ENCODE peak calls at places on chromosomes 11 and 22, in seven cellular contexts. L, F, T, S, V, M and K are unnamed samples.

GRCh38 chr22:22111267-22111751 is 128.7 kb upstream of the TOP3B start:
- DNase-seq in L (peak), F (peak), T (no peak), S (no peak), V (peak), M (no peak), K (no peak)

GRCh38 chr22:44698531-44699421 is 3.2 kb upstream of the PRR5 start:
- DNase-seq in L (peak), F (no peak), T (no peak), S (no peak), V (no peak), M (no peak), K (no peak)

GRCh38 chr22:41288245-41288946 is 2.4 kb upstream of the RANGAP1 start:
- DNase-seq in L (peak), F (peak), T (peak), S (peak), V (peak), M (no peak), K (no peak)

GRCh38 chr11:131682373-131683015 is 312.1 kb downstream of the NTM start:
- DNase-seq in L (no peak), F (no peak), T (no peak), S (no peak), V (no peak), M (no peak), K (no peak)

GRCh38 chr11:86869966-86870570 is 69.7 kb downstream of the PRSS23 start:
- DNase-seq in L (peak), F (peak), T (peak), S (peak), V (peak), M (peak), K (peak)

GRCh38 chr11:71339178-71339881 is 87.0 kb upstream of the SHANK2 start:
- DNase-seq in L (peak), F (no peak), T (peak), S (no peak), V (peak), M (no peak), K (no peak)

GRCh38 chr22:19605508-19606331 is 81.5 kb upstream of the CLDN5 start:
- DNase-seq in L (no peak), F (no peak), T (no peak), S (no peak), V (no peak), M (no peak), K (no peak)

GRCh38 chr11:6438979-6439571 is 1.7 kb downstream of the HPX start:
- DNase-seq in L (peak), F (peak), T (peak), S (peak), V (peak), M (peak), K (no peak)

GRCh38 chr22:22371031-22371541 is 126.5 kb downstream of the VPREB1 start:
- DNase-seq in L (peak), F (no peak), T (no peak), S (no peak), V (no peak), M (no peak), K (no peak)

GRCh38 chr11:110897035-110897434 is 184.8 kb upstream of the ARHGAP20 start:
- DNase-seq in L (peak), F (no peak), T (no peak), S (no peak), V (no peak), M (no peak), K (no peak)

GRCh38 chr11:92376146-92376599 is 151.6 kb downstream of the FAT3 start:
- DNase-seq in L (no peak), F (peak), T (no peak), S (no peak), V (peak), M (no peak), K (no peak)

GRCh38 chr11:117557321-117557720 is 229.7 kb downstream of the CEP164 start:
- DNase-seq in L (no peak), F (no peak), T (no peak), S (no peak), V (no peak), M (no peak), K (no peak)

GRCh38 chr11:61820174-61820573 is 3.4 kb upstream of the FADS1 start:
- DNase-seq in L (no peak), F (peak), T (no peak), S (no peak), V (peak), M (no peak), K (no peak)

GRCh38 chr22:39240841-39241631 is 3.7 kb downstream of the PDGFB start:
- DNase-seq in L (no peak), F (peak), T (peak), S (peak), V (peak), M (no peak), K (no peak)

GRCh38 chr22:38272373-38273134 is at the start of gene TMEM184B:
- DNase-seq in L (peak), F (peak), T (peak), S (peak), V (peak), M (peak), K (peak)

GRCh38 chr11:62048101-62048500 is 75.7 kb upstream of the INCENP start:
- DNase-seq in L (peak), F (no peak), T (no peak), S (no peak), V (peak), M (no peak), K (no peak)

GRCh38 chr22:49242480-49242879 is 585.2 kb downstream of the BRD1 start:
- DNase-seq in L (no peak), F (no peak), T (no peak), S (no peak), V (no peak), M (no peak), K (no peak)
- TF ChIP-seq CTCF in L (no peak), F (no peak), T (no peak), S (no peak), V (no peak), M (no peak), K (no peak)

DNA sequence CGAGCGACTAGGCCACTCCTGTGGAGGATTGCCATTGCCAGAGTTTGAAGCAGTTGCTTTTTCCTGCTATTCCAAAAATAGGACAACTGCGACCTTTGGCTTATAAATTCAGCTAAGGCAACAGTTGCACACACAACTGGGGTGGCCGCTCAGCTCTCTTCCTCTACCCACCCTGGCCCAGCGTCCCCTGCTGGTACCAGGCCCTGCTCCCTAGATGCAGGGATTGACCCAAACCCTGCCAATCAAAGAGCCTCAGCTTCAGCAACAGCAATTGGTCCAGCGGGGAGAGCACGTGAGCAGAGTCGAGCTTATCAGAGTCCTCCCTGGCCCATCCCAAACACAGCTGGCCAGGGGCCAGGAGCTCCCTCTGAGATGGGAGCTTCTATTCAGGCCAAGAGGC is 22.0 kb upstream of the CABP2 start:
- DNase-seq in L (no peak), F (no peak), T (peak), S (peak), V (no peak), M (no peak), K (no peak)
- TF ChIP-seq CTCF in L (no peak), F (no peak), T (no peak), S (no peak), V (no peak), M (no peak), K (peak)

GRCh38 chr11:94297967-94298576 is 6.3 kb upstream of the IZUMO1R start:
- DNase-seq in L (no peak), F (no peak), T (no peak), S (no peak), V (no peak), M (no peak), K (no peak)
- TF ChIP-seq CTCF in L (no peak), F (no peak), T (no peak), S (no peak), V (no peak), M (no peak), K (no peak)

GRCh38 chr11:76348348-76348747 is 32.6 kb downstream of the THAP12 start:
- DNase-seq in L (no peak), F (no peak), T (no peak), S (no peak), V (no peak), M (no peak), K (no peak)

GRCh38 chr11:76347391-76347790 is 33.5 kb downstream of the THAP12 start:
- DNase-seq in L (peak), F (no peak), T (no peak), S (peak), V (no peak), M (no peak), K (no peak)
- TF ChIP-seq CTCF in L (no peak), F (no peak), T (no peak), S (no peak), V (no peak), M (no peak), K (peak)

GRCh38 chr11:119940401-119940976 is 197.4 kb downstream of the TRIM29 start:
- DNase-seq in L (no peak), F (no peak), T (no peak), S (no peak), V (no peak), M (no peak), K (no peak)
- TF ChIP-seq CTCF in L (no peak), F (no peak), T (no peak), S (no peak), V (no peak), M (no peak), K (no peak)